ENCODE peak calls at places on chromosomes 7 and 10, in ten cellular contexts. X is thoracic aorta, K is left lung, U is lung, A is choroid plexus epithelial cell, J is AG10803, Y is IMR-90, N is fibroblast of pulmonary artery, C is left ventricle myocardium inferior, P is body of pancreas. E is an unnamed sample.

GRCh38 chr10:133211141-133211830 is 18.7 kb upstream of the UTF1 start:
- DNase-seq in U (no peak), X (no peak), A (no peak), C (no peak), P (no peak), J (no peak), K (no peak), N (no peak), Y (no peak), E (no peak)

GRCh38 chr7:17696422-17696821 is 243.9 kb downstream of the SNX13 start:
- DNase-seq in P (no peak), K (no peak), N (peak), U (peak), C (peak), J (peak), Y (peak), X (no peak), A (peak), E (peak)

GRCh38 chr7:36474283-36475010 is 84.8 kb downstream of the ANLN start:
- DNase-seq in U (no peak), Y (peak), N (peak), J (no peak), K (no peak), C (no peak), A (no peak), X (no peak), P (no peak), E (no peak)

GRCh38 chr7:18467011-18467410 is 28.5 kb upstream of the HDAC9 start:
- DNase-seq in Y (peak), C (no peak), A (no peak), J (no peak), X (no peak), K (no peak), P (no peak), U (no peak), N (no peak), E (no peak)

GRCh38 chr10:31759124-31759798 is 169.4 kb downstream of the ARHGAP12 start:
- DNase-seq in Y (no peak), P (peak), N (peak), K (peak), J (peak), C (no peak), U (peak), X (peak), A (peak), E (no peak)

GRCh38 chr10:35639021-35639521 is 3.0 kb downstream of the FZD8 start:
- DNase-seq in A (no peak), J (no peak), X (no peak), K (no peak), C (no peak), N (no peak), P (no peak), U (no peak), Y (no peak), E (no peak)

GRCh38 chr7:41219276-41219675 is 483.6 kb downstream of the INHBA start:
- DNase-seq in J (peak), Y (peak), P (no peak), X (no peak), A (peak), K (no peak), C (no peak), U (no peak), N (peak), E (no peak)

GRCh38 chr7:135253851-135254815 is 20.5 kb downstream of the STRA8 start:
- DNase-seq in U (peak), P (peak), N (peak), C (peak), K (peak), Y (peak), X (peak), A (peak), J (peak), E (peak)

GRCh38 chr10:12333382-12334185 is 15.8 kb upstream of the CAMK1D start:
- DNase-seq in Y (peak), X (peak), K (peak), C (peak), J (peak), U (peak), P (peak), A (peak), N (peak), E (peak)

GRCh38 chr10:113273877-113274829 is 278.7 kb upstream of the HABP2 start:
- DNase-seq in P (no peak), K (no peak), U (no peak), C (peak), J (peak), N (no peak), A (no peak), Y (no peak), X (no peak), E (peak)

GRCh38 chr10:131979821-131980270 is 1.9 kb downstream of the BNIP3 start:
- DNase-seq in K (no peak), N (peak), J (peak), Y (peak), C (peak), X (no peak), U (no peak), A (peak), P (peak), E (peak)

GRCh38 chr7:28586736-28587135 is 174.4 kb downstream of the CREB5 start:
- DNase-seq in N (no peak), J (no peak), A (no peak), X (no peak), K (no peak), U (no peak), Y (no peak), C (no peak), P (no peak), E (peak)

GRCh38 chr7:2688409-2689342 is 674 bp downstream of the AMZ1 start:
- DNase-seq in U (no peak), K (no peak), N (no peak), J (peak), Y (no peak), P (no peak), A (peak), X (no peak), C (no peak), E (peak)

GRCh38 chr10:111706331-111706730 is 477.2 kb downstream of the GPAM start:
- DNase-seq in C (no peak), J (peak), A (no peak), K (no peak), X (no peak), Y (no peak), P (no peak), U (no peak), N (no peak), E (no peak)

GRCh38 chr7:73810991-73811360 is 19.8 kb upstream of the CLDN4 start:
- DNase-seq in Y (no peak), K (no peak), J (no peak), A (no peak), C (no peak), U (no peak), N (no peak), P (no peak), X (no peak), E (no peak)

GRCh38 chr10:76303682-76304316 is 872.4 kb downstream of the LRMDA start:
- DNase-seq in K (peak), A (peak), N (peak), Y (peak), U (peak), C (peak), X (peak), J (peak), P (peak), E (peak)

GRCh38 chr10:92527716-92528115 is 46.2 kb downstream of the IDE start:
- DNase-seq in U (no peak), K (no peak), J (no peak), P (no peak), C (no peak), N (no peak), Y (no peak), X (no peak), A (no peak), E (no peak)

GRCh38 chr7:149031353-149031910 is 3.1 kb upstream of the PDIA4 start:
- DNase-seq in U (no peak), X (no peak), J (no peak), P (no peak), N (no peak), A (no peak), K (no peak), Y (no peak), C (no peak), E (no peak)

GRCh38 chr10:21509391-21510217 is 15.9 kb downstream of the SKIDA1 start:
- DNase-seq in A (no peak), N (no peak), K (no peak), J (no peak), U (no peak), C (no peak), X (no peak), Y (no peak), P (no peak), E (peak)

GRCh38 chr7:2202361-2202761 is 30.4 kb downstream of the MAD1L1 start:
- DNase-seq in C (no peak), J (no peak), Y (no peak), K (no peak), X (no peak), A (no peak), P (no peak), U (no peak), N (no peak), E (no peak)

GRCh38 chr7:31488562-31489203 is 25.2 kb upstream of the ITPRID1 start:
- DNase-seq in K (no peak), C (peak), A (peak), N (peak), U (no peak), Y (no peak), P (no peak), J (peak), X (no peak), E (no peak)

GRCh38 chr10:17867056-17867455 is 57.9 kb downstream of the MRC1 start:
- DNase-seq in C (no peak), X (no peak), A (no peak), K (no peak), J (no peak), N (no peak), U (no peak), Y (no peak), P (no peak), E (no peak)

GRCh38 chr7:11491811-11492210 is 340.2 kb downstream of the THSD7A start:
- DNase-seq in U (no peak), P (no peak), K (no peak), X (no peak), C (no peak), Y (no peak), J (no peak), A (no peak), N (no peak), E (no peak)

GRCh38 chr10:26112532-26112931 is 104.0 kb upstream of the GAD2 start:
- DNase-seq in N (no peak), U (no peak), X (no peak), A (no peak), J (peak), K (no peak), Y (no peak), C (no peak), P (no peak), E (no peak)

GRCh38 chr10:3426190-3426845 is 253.7 kb upstream of the PITRM1 start:
- DNase-seq in X (no peak), J (peak), U (no peak), Y (peak), P (no peak), A (peak), N (peak), K (no peak), C (no peak), E (peak)

GRCh38 chr10:75959912-75960311 is 528.5 kb downstream of the LRMDA start:
- DNase-seq in Y (no peak), C (no peak), P (no peak), J (peak), U (no peak), K (no peak), A (no peak), N (no peak), X (no peak), E (no peak)

GRCh38 chr10:63173468-63174227 is 40.5 kb downstream of the NRBF2 start:
- DNase-seq in U (no peak), P (no peak), N (no peak), K (no peak), A (no peak), C (no peak), Y (no peak), J (no peak), X (no peak), E (no peak)

GRCh38 chr7:124101173-124101768 is 68.4 kb upstream of the TMEM229A start:
- DNase-seq in U (no peak), N (peak), Y (peak), X (no peak), J (no peak), A (peak), C (no peak), K (no peak), P (no peak), E (no peak)

GRCh38 chr7:140696679-140697446 is at the start of gene NDUFB2:
- DNase-seq in X (no peak), C (peak), K (peak), U (peak), J (peak), N (peak), P (peak), Y (peak), A (peak), E (peak)

GRCh38 chr7:157459966-157460365 is 123.2 kb downstream of the DNAJB6 start:
- DNase-seq in J (no peak), U (no peak), N (no peak), A (no peak), P (no peak), C (no peak), Y (no peak), K (no peak), X (no peak), E (no peak)

GRCh38 chr10:11754180-11754579 is 12.0 kb downstream of the ECHDC3 start:
- DNase-seq in Y (no peak), J (no peak), K (no peak), P (no peak), A (no peak), C (no peak), N (no peak), U (no peak), X (no peak), E (no peak)

GRCh38 chr7:47291461-47292051 is 290.4 kb downstream of the TNS3 start:
- DNase-seq in N (peak), Y (peak), K (no peak), J (peak), U (no peak), C (no peak), A (peak), X (peak), P (no peak), E (peak)

GRCh38 chr7:76262683-76263402 is 39.6 kb upstream of the HSPB1 start:
- DNase-seq in J (peak), P (peak), N (peak), K (peak), A (peak), C (no peak), Y (peak), U (peak), X (no peak), E (peak)

GRCh38 chr10:14306201-14306600 is 24.5 kb downstream of the FRMD4A start:
- DNase-seq in Y (no peak), U (no peak), K (no peak), J (no peak), C (no peak), N (no peak), P (no peak), A (no peak), X (no peak), E (no peak)

GRCh38 chr7:131536361-131536849 is 20.0 kb downstream of the PODXL start:
- DNase-seq in P (peak), U (no peak), C (no peak), K (no peak), X (no peak), J (no peak), N (no peak), Y (no peak), A (no peak), E (no peak)

DNA sequence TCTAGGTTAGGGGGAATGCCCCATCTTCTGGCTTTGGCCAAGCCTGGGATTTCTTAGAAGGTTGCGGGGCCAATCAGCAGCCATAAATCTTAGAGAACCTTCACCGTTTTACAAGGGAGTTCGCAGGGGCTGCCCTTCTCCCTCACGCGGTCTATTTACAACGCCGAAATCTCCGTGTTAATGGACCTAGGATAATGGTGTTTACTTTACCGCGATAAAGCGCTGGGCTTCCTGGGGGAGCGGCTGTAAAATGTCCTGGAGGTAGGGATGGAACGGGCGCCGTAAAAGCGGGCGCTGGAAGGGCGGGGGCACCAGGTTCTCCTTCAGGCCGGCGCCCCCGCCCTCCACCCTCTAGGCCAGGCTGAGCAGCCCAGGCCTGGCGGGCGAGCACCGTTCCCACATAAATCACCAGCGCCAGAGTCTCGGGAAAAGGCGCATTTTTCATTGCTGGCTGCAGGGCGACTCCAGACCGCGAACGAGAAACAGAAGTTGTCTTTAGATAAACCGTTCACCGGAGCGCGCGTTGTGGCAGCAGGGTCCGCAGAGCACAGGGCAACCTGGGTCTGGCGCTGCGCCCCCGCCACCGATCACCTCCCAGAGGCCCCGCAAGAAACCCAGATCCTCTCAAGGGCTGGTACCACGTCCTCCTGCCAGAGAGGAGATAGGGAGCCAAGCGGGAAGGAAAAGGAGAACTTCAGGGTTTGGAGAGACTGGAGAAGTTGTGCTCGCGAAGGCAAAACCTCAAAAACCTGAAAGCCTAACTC is 12.5 kb upstream of the NKX2-3 start:
- DNase-seq in U (no peak), X (no peak), A (no peak), C (no peak), J (no peak), P (no peak), Y (no peak), K (no peak), N (no peak), E (no peak)
- H3K4me3 ChIP-seq in U (no peak), X (no peak), A (no peak), C (no peak), J (no peak), P (no peak), Y (no peak), K (no peak), N (no peak), E (no peak)

GRCh38 chr10:106559442-106559841 is 605.1 kb downstream of the SORCS1 start:
- DNase-seq in J (no peak), P (no peak), Y (peak), N (peak), X (no peak), K (no peak), A (peak), U (no peak), C (no peak), E (peak)
- TF ChIP-seq CTCF in J (no peak), P (no peak), Y (no peak), N (no peak), X (no peak), K (no peak), A (no peak), U (no peak), C (no peak), E (no peak)

DNA sequence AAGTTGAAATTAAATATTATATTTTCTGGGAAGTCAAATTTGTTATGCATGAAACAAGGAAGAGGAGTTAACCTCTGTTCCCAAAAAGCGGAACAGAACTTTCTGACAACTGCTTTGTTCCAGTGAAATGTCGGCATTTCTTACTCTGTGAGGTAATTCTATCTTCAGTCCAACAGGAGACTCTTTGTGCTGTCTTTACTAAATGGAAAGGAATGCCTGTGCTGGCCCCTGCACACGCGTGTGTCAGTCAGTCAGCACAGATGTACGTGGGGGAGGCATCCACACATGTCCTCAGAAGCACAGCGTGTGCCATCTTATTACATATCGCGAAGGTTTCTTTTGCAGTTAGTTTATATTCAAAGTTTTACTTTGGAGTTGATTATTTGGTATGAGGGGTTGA is 37.5 kb downstream of the NET1 start:
- DNase-seq in Y (peak), N (peak), U (no peak), A (peak), K (no peak), C (no peak), X (no peak), P (no peak), J (peak), E (peak)
- H3K4me3 ChIP-seq in Y (peak), N (peak), U (peak), A (peak), K (no peak), C (peak), X (peak), P (no peak), J (peak), E (peak)

GRCh38 chr10:49284356-49284755 is 14.6 kb upstream of the C10orf71 start:
- DNase-seq in A (no peak), X (no peak), Y (no peak), J (no peak), C (no peak), N (no peak), P (no peak), K (peak), U (no peak), E (no peak)

GRCh38 chr10:49285232-49285631 is 13.7 kb upstream of the C10orf71 start:
- DNase-seq in Y (no peak), J (peak), C (no peak), A (peak), U (no peak), N (no peak), P (no peak), K (peak), X (no peak), E (no peak)

GRCh38 chr10:49287689-49288340 is 11.2 kb upstream of the C10orf71 start:
- DNase-seq in Y (no peak), U (no peak), J (no peak), C (no peak), X (no peak), A (no peak), N (no peak), K (peak), P (no peak), E (no peak)

GRCh38 chr10:49288341-49289065 is 10.5 kb upstream of the C10orf71 start:
- DNase-seq in X (no peak), A (no peak), P (no peak), U (no peak), J (no peak), N (no peak), Y (no peak), C (no peak), K (peak), E (no peak)

GRCh38 chr10:49286686-49287085 is 12.3 kb upstream of the C10orf71 start:
- DNase-seq in Y (no peak), C (no peak), N (no peak), J (no peak), P (no peak), K (peak), U (no peak), X (no peak), A (no peak), E (no peak)
- TF ChIP-seq CTCF in Y (no peak), C (no peak), N (no peak), J (no peak), P (no peak), K (no peak), U (no peak), X (no peak), A (no peak), E (no peak)

E was measured in foreskin fibroblast.